ENCODE peak calls at places on chromosomes 13 and 19, in five cellular contexts. W is AG09309; C is CD8-positive, alpha-beta T cell; Q is tibial nerve; G is PC-3. R is an unnamed sample.

GRCh38 chr13:58300974-58301681 is 669.6 kb downstream of the PCDH17 start:
- DNase-seq in W (no peak), C (no peak), Q (no peak), G (no peak), R (no peak)

GRCh38 chr19:12611361-12611699 is 610 bp downstream of the ZNF791 start:
- DNase-seq in W (peak), C (no peak), Q (peak), G (peak), R (peak)

GRCh38 chr13:98576215-98576945 is 527 bp downstream of the STK24 start:
- DNase-seq in W (no peak), C (no peak), Q (peak), G (no peak), R (peak)

GRCh38 chr13:90968510-90968909 is 379.0 kb upstream of the MIR17HG start:
- DNase-seq in W (no peak), C (no peak), Q (no peak), G (peak), R (peak)

GRCh38 chr13:45812599-45813372 is 38.8 kb downstream of the SIAH3 start:
- DNase-seq in W (no peak), C (no peak), Q (no peak), G (no peak), R (no peak)

GRCh38 chr19:10776900-10777650 is 58.9 kb downstream of the TMED1 start:
- DNase-seq in W (no peak), C (no peak), Q (no peak), G (no peak), R (no peak)

GRCh38 chr19:7853760-7854107 is 20.5 kb downstream of the PRR36 start:
- DNase-seq in W (no peak), C (no peak), Q (no peak), G (no peak), R (no peak)

GRCh38 chr19:53772943-53773342 is 51.2 kb downstream of the NLRP12 start:
- DNase-seq in W (peak), C (peak), Q (peak), G (peak), R (no peak)

GRCh38 chr13:98097749-98098148 is 45.1 kb upstream of the FARP1 start:
- DNase-seq in W (no peak), C (no peak), Q (no peak), G (no peak), R (no peak)

GRCh38 chr19:48752511-48753365 is at the start of gene FUT1:
- DNase-seq in W (no peak), C (no peak), Q (no peak), G (peak), R (peak)

GRCh38 chr19:7928741-7929701 is 3.1 kb upstream of the CTXN1 start:
- DNase-seq in W (peak), C (peak), Q (peak), G (peak), R (peak)

GRCh38 chr19:48123907-48124675 is 13.5 kb upstream of the PLA2G4C start:
- DNase-seq in W (peak), C (no peak), Q (no peak), G (peak), R (peak)

GRCh38 chr19:30968210-30968609 is 381.0 kb downstream of the TSHZ3 start:
- DNase-seq in W (peak), C (no peak), Q (no peak), G (no peak), R (no peak)

GRCh38 chr13:44549461-44549860 is 26.7 kb downstream of the TSC22D1 start:
- DNase-seq in W (no peak), C (no peak), Q (no peak), G (no peak), R (no peak)

GRCh38 chr19:44207126-44207803 is 5.1 kb upstream of the ZNF227 start:
- DNase-seq in W (peak), C (peak), Q (peak), G (peak), R (peak)

GRCh38 chr19:16778796-16779411 is 50.3 kb upstream of the SIN3B start:
- DNase-seq in W (no peak), C (peak), Q (peak), G (peak), R (peak)

GRCh38 chr13:104132849-104133248 is 1066.6 kb upstream of the SLC10A2 start:
- DNase-seq in W (no peak), C (no peak), Q (no peak), G (no peak), R (no peak)

GRCh38 chr13:49810825-49811526 is 18.5 kb upstream of the KPNA3 start:
- DNase-seq in W (no peak), C (no peak), Q (no peak), G (peak), R (peak)

GRCh38 chr19:21569497-21569870 is 64.1 kb downstream of the ZNF429 start:
- DNase-seq in W (no peak), C (peak), Q (no peak), G (no peak), R (no peak)

GRCh38 chr13:38993381-38993780 is 2.8 kb upstream of the STOML3 start:
- DNase-seq in W (no peak), C (no peak), Q (no peak), G (no peak), R (no peak)

GRCh38 chr19:6464070-6464873 is at the start of gene CRB3:
- DNase-seq in W (no peak), C (peak), Q (no peak), G (peak), R (peak)

GRCh38 chr13:112716461-112716820 is 26.6 kb downstream of the ATP11A start:
- DNase-seq in W (no peak), C (no peak), Q (no peak), G (no peak), R (no peak)

GRCh38 chr13:80030491-80030890 is 310.4 kb downstream of the SPRY2 start:
- DNase-seq in W (no peak), C (no peak), Q (no peak), G (peak), R (no peak)

GRCh38 chr13:92122454-92122853 is 724.0 kb downstream of the GPC5 start:
- DNase-seq in W (no peak), C (no peak), Q (no peak), G (no peak), R (no peak)

GRCh38 chr19:1079566-1080111 is 12.7 kb downstream of the ARHGAP45 start:
- DNase-seq in W (no peak), C (no peak), Q (no peak), G (no peak), R (no peak)

GRCh38 chr19:5345895-5346386 is 5.3 kb upstream of the PTPRS start:
- DNase-seq in W (no peak), C (no peak), Q (no peak), G (peak), R (no peak)

GRCh38 chr19:33767898-33768413 is 28.7 kb upstream of the KCTD15 start:
- DNase-seq in W (no peak), C (no peak), Q (no peak), G (peak), R (no peak)

GRCh38 chr19:35120492-35120891 is 4.9 kb downstream of the FXYD3 start:
- DNase-seq in W (peak), C (no peak), Q (peak), G (peak), R (no peak)

GRCh38 chr13:43472344-43472743 is 314.4 kb downstream of the ENOX1 start:
- DNase-seq in W (no peak), C (no peak), Q (no peak), G (no peak), R (no peak)

GRCh38 chr19:32924200-32924599 is 47.6 kb downstream of the CEP89 start:
- DNase-seq in W (no peak), C (no peak), Q (no peak), G (peak), R (no peak)

GRCh38 chr19:15829786-15830185 is 14.3 kb upstream of the OR10H1 start:
- DNase-seq in W (no peak), C (no peak), Q (no peak), G (no peak), R (no peak)

GRCh38 chr13:26476111-26476743 is 81.3 kb upstream of the WASF3 start:
- DNase-seq in W (no peak), C (no peak), Q (peak), G (no peak), R (no peak)

GRCh38 chr13:47457631-47458030 is 543.4 kb downstream of the SUCLA2 start:
- DNase-seq in W (peak), C (no peak), Q (no peak), G (no peak), R (no peak)

DNA sequence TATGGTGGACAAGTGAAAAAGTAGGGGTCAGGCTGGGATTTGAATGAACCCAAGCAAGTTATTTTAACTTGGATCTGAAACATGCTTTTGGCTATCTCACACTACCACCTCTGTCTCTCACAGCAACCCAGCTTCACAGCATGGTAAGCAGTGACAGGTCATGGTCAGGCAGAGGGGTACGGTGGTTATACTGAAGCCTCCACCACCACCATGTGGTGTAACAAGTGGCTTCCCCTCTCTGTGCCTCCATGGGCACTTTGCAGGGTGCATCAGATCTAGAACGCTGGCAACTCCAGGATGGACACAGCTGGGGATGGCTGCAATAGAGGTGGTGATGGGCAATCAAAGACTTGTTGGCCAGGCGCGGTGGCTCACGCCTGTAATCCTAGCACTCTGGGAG is 739 bp upstream of the TMEM145 start:
- DNase-seq in W (no peak), C (no peak), Q (no peak), G (no peak), R (no peak)
- TF ChIP-seq CTCF in W (no peak), C (no peak), Q (no peak), G (no peak), R (no peak)

DNA sequence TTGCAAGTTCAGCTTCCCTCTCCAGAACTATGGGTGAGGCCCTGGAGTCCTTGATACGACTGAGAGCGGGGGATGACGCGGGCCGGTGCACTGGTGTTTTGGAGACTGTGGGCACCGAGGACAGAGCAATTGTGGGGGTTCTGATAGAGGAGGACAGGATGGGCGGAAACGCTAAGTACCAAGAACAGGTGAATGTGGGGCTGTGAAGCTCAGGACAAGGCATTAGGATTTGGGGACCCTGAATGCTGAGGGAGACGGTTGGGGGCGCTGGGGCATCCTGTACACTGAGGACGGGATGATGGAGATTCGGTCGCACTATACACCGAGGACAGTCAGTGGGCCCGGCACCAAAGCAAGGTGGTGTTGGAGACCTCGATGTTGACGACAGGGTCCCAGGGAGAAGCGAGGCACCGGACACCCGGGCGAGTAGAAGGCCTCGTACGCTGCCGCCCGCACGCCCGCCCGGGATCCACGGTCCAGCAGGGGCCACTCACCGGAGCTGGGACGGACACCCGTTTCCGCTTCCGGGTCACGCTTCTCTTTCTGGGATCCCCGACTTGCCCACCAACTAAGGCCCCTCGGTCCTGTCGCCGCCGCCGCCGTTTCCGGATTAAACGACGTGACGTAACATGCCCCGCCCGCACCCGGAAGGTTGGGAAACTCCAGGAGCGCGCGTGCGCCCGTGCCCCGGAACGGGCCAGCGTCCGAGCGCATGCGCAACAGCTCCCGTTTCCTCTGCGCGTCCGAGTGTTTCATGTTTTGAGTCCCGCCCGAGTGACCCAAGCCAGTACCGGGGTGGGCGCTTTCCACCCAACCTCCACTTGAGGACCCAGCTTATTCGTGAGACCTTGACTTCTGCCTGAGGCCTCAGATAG is at the start of gene CHMP2A:
- DNase-seq in W (peak), C (peak), Q (peak), G (peak), R (peak)
- TF ChIP-seq CTCF in W (no peak), C (no peak), Q (peak), G (peak), R (no peak)

DNA sequence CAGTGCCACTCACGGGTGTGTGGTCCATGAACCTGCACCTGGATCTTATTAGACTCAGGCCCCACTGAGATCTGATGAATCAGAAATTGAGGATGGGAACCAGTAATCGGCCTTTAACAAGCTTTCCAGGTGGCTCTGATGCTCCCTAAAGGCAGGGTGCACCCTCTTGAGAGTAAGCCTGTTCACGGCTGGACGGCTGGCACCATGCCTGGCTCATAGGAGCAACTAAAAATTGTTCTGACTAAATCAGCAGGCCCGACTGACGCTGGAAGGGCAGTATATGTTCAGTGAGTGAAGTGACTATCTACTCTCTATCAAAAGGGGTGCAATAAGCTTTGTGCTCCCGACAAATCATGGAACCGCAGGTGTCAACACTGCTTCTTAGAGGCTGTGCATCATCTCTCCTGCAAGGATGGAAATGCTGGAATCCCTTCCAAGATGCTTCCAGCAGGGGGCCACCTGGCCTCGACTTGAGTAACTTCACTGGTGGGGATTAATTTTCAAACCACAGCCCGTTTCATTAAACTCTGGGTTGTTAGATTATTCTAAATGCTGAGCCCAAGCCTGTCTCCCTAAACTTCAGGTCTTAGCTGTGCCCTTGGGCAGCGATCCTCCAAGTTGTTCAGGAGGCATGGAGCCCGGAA is 28.4 kb downstream of the TMTC4 start:
- DNase-seq in W (no peak), C (no peak), Q (no peak), G (peak), R (no peak)
- TF ChIP-seq CTCF in W (peak), C (no peak), Q (no peak), G (peak), R (peak)

DNA sequence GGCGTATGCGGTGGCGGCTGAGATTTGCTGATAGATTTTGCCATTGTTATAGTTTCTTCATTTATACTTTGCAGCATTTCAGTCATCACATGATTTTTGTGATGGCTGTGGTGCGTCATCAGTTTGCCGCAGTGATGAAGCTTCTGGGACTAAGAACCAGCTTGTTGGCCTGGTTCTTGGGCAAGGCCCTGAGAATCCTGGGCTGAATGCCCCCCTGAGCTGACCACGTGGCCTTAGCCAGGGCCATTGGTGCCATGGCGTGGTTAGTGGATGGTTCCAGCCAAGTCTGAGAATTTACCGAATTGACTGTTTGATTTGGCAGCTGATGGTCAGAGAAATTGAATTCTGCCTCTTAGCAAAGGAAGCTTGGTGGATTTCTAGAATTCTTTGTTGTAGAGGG is 17.8 kb downstream of the GATAD2A start:
- DNase-seq in W (no peak), C (no peak), Q (no peak), G (no peak), R (no peak)
- TF ChIP-seq CTCF in W (no peak), C (no peak), Q (no peak), G (no peak), R (no peak)

GRCh38 chr19:38951187-38951586 is 20.4 kb downstream of the MRPS12 start:
- DNase-seq in W (no peak), C (no peak), Q (no peak), G (no peak), R (no peak)

GRCh38 chr19:38949580-38950367 is 19.0 kb downstream of the MRPS12 start:
- DNase-seq in W (no peak), C (peak), Q (peak), G (peak), R (peak)

GRCh38 chr19:38953677-38954076 is 21.9 kb downstream of the FBXO17 start:
- DNase-seq in W (no peak), C (no peak), Q (no peak), G (no peak), R (no peak)

GRCh38 chr19:38956264-38956663 is 19.3 kb downstream of the FBXO17 start:
- DNase-seq in W (no peak), C (no peak), Q (no peak), G (no peak), R (no peak)

GRCh38 chr19:38952395-38953165 is 21.8 kb downstream of the MRPS12 start:
- DNase-seq in W (no peak), C (no peak), Q (no peak), G (peak), R (peak)
- TF ChIP-seq CTCF in W (peak), C (peak), Q (peak), G (peak), R (no peak)

GRCh38 chr19:45509692-45510015 is 2.4 kb downstream of the VASP start:
- DNase-seq in W (no peak), C (no peak), Q (no peak), G (no peak), R (no peak)

GRCh38 chr19:45506991-45507863 is at the start of gene VASP:
- DNase-seq in W (no peak), C (peak), Q (peak), G (peak), R (peak)

GRCh38 chr19:45508681-45508930 is 1.3 kb downstream of the VASP start:
- DNase-seq in W (no peak), C (no peak), Q (no peak), G (no peak), R (no peak)

GRCh38 chr19:45507864-45508680 is 793 bp downstream of the VASP start:
- DNase-seq in W (no peak), C (no peak), Q (no peak), G (no peak), R (peak)

GRCh38 chr19:45508931-45509691 is 1.8 kb downstream of the VASP start:
- DNase-seq in W (no peak), C (no peak), Q (peak), G (peak), R (peak)
- TF ChIP-seq CTCF in W (no peak), C (no peak), Q (peak), G (no peak), R (no peak)

DNA sequence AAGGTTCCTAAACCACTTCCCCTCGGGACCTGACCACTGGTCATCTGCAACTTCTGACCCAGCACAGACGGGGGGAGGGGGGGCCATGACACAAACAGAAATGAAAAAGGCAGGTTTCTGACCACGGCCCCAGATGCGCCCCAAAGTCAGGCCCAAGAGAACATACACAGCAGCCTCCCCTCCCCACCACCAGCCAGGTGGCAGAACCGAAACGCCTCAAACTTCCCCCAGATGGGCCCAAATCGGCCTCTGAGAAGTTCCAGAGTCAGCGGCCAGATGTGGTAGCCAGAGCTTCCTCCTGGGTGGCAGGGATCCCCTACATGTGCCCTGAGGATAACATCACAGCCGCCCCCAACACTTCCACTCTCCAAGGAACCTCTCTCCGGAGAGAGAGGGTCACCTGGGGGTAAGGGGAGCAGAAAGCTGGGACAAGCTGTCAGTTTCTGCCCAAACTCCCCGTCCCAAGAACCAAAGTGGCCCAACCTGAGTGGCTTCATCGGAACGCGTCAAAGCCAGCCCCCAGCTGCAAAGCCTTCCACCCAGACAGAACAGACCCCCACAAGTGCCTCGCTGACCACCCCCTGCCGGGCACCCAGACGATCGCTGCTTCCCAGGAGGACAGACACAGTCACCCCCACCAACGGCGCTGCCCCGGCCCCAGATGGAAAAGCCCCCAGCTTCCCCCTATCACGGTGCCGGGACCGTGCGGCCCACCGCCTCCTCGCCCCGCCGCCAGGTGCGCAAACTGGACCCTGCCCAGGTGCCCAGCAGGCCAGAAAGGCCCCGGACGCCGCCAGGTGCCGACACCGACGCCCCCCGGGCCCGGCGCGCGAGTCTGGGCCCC is 800 bp downstream of the ELL start:
- DNase-seq in W (no peak), C (no peak), Q (peak), G (no peak), R (peak)
- TF ChIP-seq CTCF in W (peak), C (no peak), Q (no peak), G (no peak), R (no peak)